ENCODE peak calls at places on chromosomes 5 and 9, in six cellular contexts. U, P, L, X, H and I are unnamed samples.

GRCh38 chr5:1513326-1514026 is 10.3 kb downstream of the LPCAT1 start:
- DNase-seq in U (no peak), P (no peak), L (peak), X (peak), H (peak), I (peak)

GRCh38 chr9:4137234-4137633 is 162.6 kb downstream of the GLIS3 start:
- DNase-seq in U (peak), P (peak), L (no peak), X (no peak), H (no peak), I (no peak)

GRCh38 chr5:83414601-83415000 is 56.9 kb upstream of the VCAN start:
- DNase-seq in U (no peak), P (no peak), L (no peak), X (no peak), H (no peak), I (no peak)

GRCh38 chr5:53603009-53603687 is 42.7 kb downstream of the NDUFS4 start:
- DNase-seq in U (no peak), P (no peak), L (no peak), X (no peak), H (no peak), I (no peak)

GRCh38 chr5:151274666-151275065 is 21.7 kb downstream of the GM2A start:
- DNase-seq in U (no peak), P (no peak), L (no peak), X (no peak), H (no peak), I (no peak)

GRCh38 chr5:2566280-2566679 is 185.2 kb downstream of the IRX2 start:
- DNase-seq in U (no peak), P (no peak), L (no peak), X (no peak), H (no peak), I (no peak)

GRCh38 chr5:159504857-159505304 is 174.6 kb upstream of the IL12B start:
- DNase-seq in U (no peak), P (no peak), L (peak), X (no peak), H (no peak), I (no peak)

GRCh38 chr9:99398241-99398640 is 176.2 kb downstream of the SEC61B start:
- DNase-seq in U (no peak), P (no peak), L (no peak), X (no peak), H (no peak), I (no peak)

GRCh38 chr5:43227655-43228054 is 35.6 kb downstream of the NIM1K start:
- DNase-seq in U (peak), P (peak), L (no peak), X (no peak), H (peak), I (no peak)

GRCh38 chr9:19948021-19948420 is 159.2 kb upstream of the SLC24A2 start:
- DNase-seq in U (no peak), P (no peak), L (no peak), X (no peak), H (no peak), I (no peak)

GRCh38 chr9:127776195-127776918 is 2.1 kb downstream of the SH2D3C start:
- DNase-seq in U (peak), P (no peak), L (peak), X (no peak), H (peak), I (no peak)

GRCh38 chr9:20549053-20549452 is 73.2 kb downstream of the MLLT3 start:
- DNase-seq in U (no peak), P (no peak), L (no peak), X (no peak), H (no peak), I (no peak)

GRCh38 chr9:82247318-82247717 is 258.7 kb downstream of the SPATA31D1 start:
- DNase-seq in U (no peak), P (no peak), L (no peak), X (no peak), H (no peak), I (no peak)

GRCh38 chr5:112160652-112161391 is 258.3 kb downstream of the EPB41L4A start:
- DNase-seq in U (peak), P (peak), L (peak), X (peak), H (peak), I (peak)

GRCh38 chr9:129401623-129402340 is 219.1 kb downstream of the C9orf50 start:
- DNase-seq in U (peak), P (no peak), L (no peak), X (no peak), H (no peak), I (no peak)

GRCh38 chr9:13934411-13934810 is 379.5 kb downstream of the NFIB start:
- DNase-seq in U (no peak), P (no peak), L (no peak), X (no peak), H (no peak), I (no peak)

GRCh38 chr9:74803366-74804017 is 84.2 kb downstream of the TRPM6 start:
- DNase-seq in U (no peak), P (peak), L (no peak), X (no peak), H (no peak), I (no peak)

GRCh38 chr5:115389799-115390382 is 93.4 kb upstream of the CCDC112 start:
- DNase-seq in U (peak), P (no peak), L (peak), X (peak), H (no peak), I (no peak)

GRCh38 chr9:110744753-110745522 is 76.3 kb downstream of the MUSK start:
- DNase-seq in U (no peak), P (peak), L (no peak), X (no peak), H (no peak), I (no peak)

DNA sequence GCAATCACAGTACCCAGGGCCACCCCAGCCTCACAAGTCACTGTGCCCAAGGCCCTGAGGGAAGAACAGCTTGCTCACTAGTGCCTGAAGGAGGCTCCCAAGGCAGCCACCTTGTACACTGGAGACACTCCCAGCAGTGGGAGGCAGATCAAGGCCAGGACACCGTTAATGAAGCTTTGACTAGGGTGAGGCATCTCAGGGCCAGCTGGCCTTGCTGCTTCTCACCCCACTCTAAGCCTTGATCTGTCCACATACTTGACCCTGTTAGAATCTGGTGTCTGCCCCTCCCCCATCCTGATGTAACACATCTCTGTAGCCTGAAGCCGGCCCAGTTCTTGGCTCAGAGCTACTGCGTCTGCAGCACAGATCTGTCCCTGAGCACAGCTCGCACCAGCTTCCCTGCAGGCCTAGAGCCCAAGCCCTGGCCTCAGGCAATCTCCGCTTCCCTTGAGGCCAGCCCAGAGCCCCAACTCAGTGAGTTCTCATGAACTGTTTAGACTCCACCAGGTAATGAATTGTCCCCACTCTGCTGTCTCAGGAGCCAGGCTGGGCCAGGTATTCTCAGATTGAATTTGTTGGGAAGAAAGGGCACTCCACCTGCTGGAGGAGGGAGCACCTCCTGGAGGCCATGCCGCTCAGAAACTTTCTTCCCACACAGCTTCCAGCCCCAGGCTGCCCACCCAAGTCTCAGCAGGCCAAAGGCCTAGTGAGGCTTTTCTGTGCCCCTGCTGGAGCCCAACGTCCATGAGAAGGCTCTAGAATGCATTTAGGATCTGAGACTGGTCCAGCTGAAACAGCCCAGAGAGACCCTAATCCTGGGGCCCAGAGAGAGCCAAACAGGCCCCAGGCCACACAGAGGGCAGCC is 13.4 kb upstream of the JADE2 start:
- DNase-seq in U (peak), P (no peak), L (peak), X (peak), H (peak), I (no peak)
- TF ChIP-seq CTCF in U (peak), P (peak), L (peak), X (peak), H (peak), I (no peak)

DNA sequence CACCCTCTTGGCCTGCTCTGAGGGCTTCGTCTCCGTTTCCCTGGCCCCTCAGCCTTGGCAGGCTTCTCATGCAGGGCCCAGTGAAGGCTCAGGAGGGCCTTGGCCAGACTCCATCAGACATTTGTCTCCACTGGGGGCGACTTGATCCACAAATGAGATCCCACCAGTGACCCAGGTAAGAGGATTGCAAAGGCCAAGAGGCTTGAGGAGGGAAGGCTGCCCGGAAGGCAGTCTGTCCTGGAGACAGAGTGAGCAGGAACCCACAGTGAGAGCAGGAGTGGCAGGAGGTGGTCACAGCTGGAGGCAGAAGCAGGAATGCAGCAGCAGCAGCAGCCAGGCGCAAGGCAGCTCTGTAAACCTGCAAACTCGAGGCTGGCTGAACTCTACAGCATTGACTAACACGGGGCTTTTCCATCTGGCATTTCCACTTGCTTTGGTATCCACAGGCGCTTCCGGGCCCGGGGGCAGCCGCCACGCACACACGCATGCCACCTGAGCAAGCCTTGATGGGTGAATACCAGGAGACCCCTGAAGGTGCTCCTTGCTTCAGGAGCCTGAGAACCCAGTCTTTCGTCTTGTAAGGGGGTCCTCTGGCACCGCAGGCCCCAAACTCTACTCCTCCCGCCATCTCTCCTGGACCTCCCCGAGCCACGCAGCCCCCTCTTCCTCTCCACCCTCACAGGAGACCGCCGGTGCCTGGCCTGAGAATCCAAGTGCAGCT is 14.7 kb downstream of the MGAT1 start:
- DNase-seq in U (no peak), P (no peak), L (peak), X (no peak), H (peak), I (no peak)
- H3K27ac ChIP-seq in U (peak), P (no peak), L (no peak), X (no peak), H (no peak), I (no peak)

DNA sequence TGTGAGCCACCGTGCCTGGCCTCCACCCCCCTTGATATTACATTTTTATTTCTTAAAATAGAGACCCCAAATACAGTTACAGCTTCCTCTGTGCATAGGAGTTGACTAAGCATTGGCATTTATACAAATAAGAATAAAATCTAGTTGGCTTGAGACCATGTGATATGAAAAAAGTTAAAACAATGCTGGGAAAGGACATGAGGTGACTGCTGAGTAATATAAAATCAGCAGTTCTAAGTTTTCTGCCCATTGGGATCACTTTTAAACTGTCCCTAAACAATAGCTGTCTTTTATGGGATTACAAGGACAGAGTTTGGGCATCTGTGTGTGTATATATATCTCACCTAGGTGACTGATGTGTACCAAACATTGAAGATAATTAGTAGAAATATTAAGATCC is 96.6 kb downstream of the UBE2R2 start:
- DNase-seq in U (no peak), P (no peak), L (no peak), X (no peak), H (no peak), I (no peak)
- TF ChIP-seq CTCF in U (no peak), P (no peak), L (no peak), X (no peak), H (no peak), I (no peak)

GRCh38 chr9:994005-994404 is 17.6 kb downstream of the DMRT3 start:
- DNase-seq in U (no peak), P (no peak), L (no peak), X (no peak), H (no peak), I (no peak)
- H3K27ac ChIP-seq in U (no peak), P (no peak), L (no peak), X (no peak), H (no peak), I (no peak)